ENCODE peak calls at places on chromosomes 4 and X, in four cellular contexts. T is mammary epithelial cell; N is fibroblast of the aortic adventitia; Y is activated effector memory CD4-positive, alpha-beta T cell treated with Interleukin-2 at 50 U/mL for 16 hours. H is an unnamed sample.

GRCh38 chrX:139049455-139049854 is 337.9 kb upstream of the FGF13 start:
- DNase-seq in Y (no peak), N (no peak), T (no peak), H (no peak)

GRCh38 chrX:15564981-15565579 is 35.7 kb downstream of the ACE2 start:
- DNase-seq in T (peak), N (peak), Y (no peak), H (peak)

GRCh38 chr4:688695-689497 is at the start of gene SLC49A3:
- DNase-seq in Y (no peak), T (no peak), N (no peak), H (no peak)

GRCh38 chr4:121690001-121690400 is 6.8 kb downstream of the ANXA5 start:
- DNase-seq in N (peak), T (peak), Y (no peak), H (peak)

GRCh38 chr4:88526221-88526815 is 2.7 kb upstream of the PYURF start:
- DNase-seq in N (peak), T (peak), Y (no peak), H (peak)

GRCh38 chr4:118918388-118918787 is 29.7 kb downstream of the SYNPO2 start:
- DNase-seq in Y (no peak), N (peak), T (peak), H (peak)

GRCh38 chr4:153643406-153644016 is 40.6 kb upstream of the TLR2 start:
- DNase-seq in Y (no peak), T (peak), N (peak), H (peak)

GRCh38 chrX:989959-990510 is 222.4 kb downstream of the CRLF2 start:
- DNase-seq in Y (peak), N (peak), T (peak), H (no peak)

GRCh38 chr4:134132086-134132783 is 69.4 kb downstream of the PABPC4L start:
- DNase-seq in T (no peak), Y (no peak), N (no peak), H (no peak)

GRCh38 chrX:129833153-129834004 is 10.3 kb downstream of the ZDHHC9 start:
- DNase-seq in N (peak), Y (no peak), T (no peak), H (no peak)

GRCh38 chr4:143355540-143356217 is 19.0 kb downstream of the GAB1 start:
- DNase-seq in Y (no peak), T (peak), N (peak), H (no peak)

GRCh38 chrX:10722804-10723364 is 102.5 kb upstream of the MID1 start:
- DNase-seq in Y (no peak), T (peak), N (peak), H (peak)

GRCh38 chr4:98260047-98260578 is 1.1 kb upstream of the RAP1GDS1 start:
- DNase-seq in N (no peak), T (no peak), Y (no peak), H (peak)

GRCh38 chr4:180767330-180767729 is 1475.9 kb upstream of the TENM3 start:
- DNase-seq in Y (no peak), T (no peak), N (no peak), H (no peak)

GRCh38 chr4:1207603-1208265 is 35.4 kb upstream of the SPON2 start:
- DNase-seq in N (peak), T (no peak), Y (no peak), H (no peak)

GRCh38 chrX:68710870-68711576 is 63.6 kb downstream of the STARD8 start:
- DNase-seq in Y (no peak), N (peak), T (peak), H (peak)

GRCh38 chr4:147362868-147363440 is 117.9 kb upstream of the EDNRA start:
- DNase-seq in N (peak), Y (no peak), T (peak), H (no peak)

GRCh38 chr4:7324651-7325121 is 110.0 kb downstream of the PSAPL1 start:
- DNase-seq in Y (no peak), T (no peak), N (no peak), H (no peak)

GRCh38 chrX:49303346-49303745 is at the start of gene GAGE10:
- DNase-seq in N (no peak), T (no peak), Y (no peak), H (no peak)

GRCh38 chrX:85111347-85111746 is 107.7 kb downstream of the APOOL start:
- DNase-seq in T (no peak), Y (no peak), N (peak), H (peak)

GRCh38 chr4:141473952-141474351 is 162.4 kb upstream of the IL15 start:
- DNase-seq in T (no peak), N (peak), Y (no peak), H (no peak)

GRCh38 chr4:141065872-141066271 is 67.4 kb downstream of the RNF150 start:
- DNase-seq in Y (no peak), N (no peak), T (no peak), H (no peak)

GRCh38 chr4:147924604-147925412 is 192.9 kb downstream of the ARHGAP10 start:
- DNase-seq in N (peak), Y (no peak), T (no peak), H (peak)

GRCh38 chr4:41912546-41912945 is 22.7 kb upstream of the TMEM33 start:
- DNase-seq in N (no peak), T (no peak), Y (no peak), H (no peak)

GRCh38 chr4:113411496-113411938 is 350.0 kb downstream of the CAMK2D start:
- DNase-seq in T (peak), N (peak), Y (no peak), H (no peak)

H was measured in endothelial cell of umbilical vein.